ENCODE peak calls at places on chromosomes 4 and X, in five cellular contexts. A, K, R, D and H are unnamed samples.

GRCh38 chr4:162849922-162850321 is 316.8 kb downstream of the NAF1 start:
- DNase-seq in A (no peak), K (no peak), R (no peak), D (no peak), H (no peak)

GRCh38 chrX:906586-906985 is 276.0 kb downstream of the SHOX start:
- DNase-seq in A (no peak), K (no peak), R (no peak), D (no peak), H (no peak)

GRCh38 chrX:100449696-100450606 is 39.9 kb upstream of the PCDH19 start:
- DNase-seq in A (no peak), K (no peak), R (no peak), D (peak), H (no peak)

GRCh38 chr4:99965674-99966350 is 15.7 kb upstream of the H2AZ1 start:
- DNase-seq in A (no peak), K (no peak), R (no peak), D (no peak), H (no peak)

GRCh38 chrX:46587158-46587557 is 13.6 kb downstream of the CHST7 start:
- DNase-seq in A (no peak), K (peak), R (no peak), D (no peak), H (no peak)

GRCh38 chr4:182369211-182369610 is 126.0 kb downstream of the TENM3 start:
- DNase-seq in A (no peak), K (peak), R (no peak), D (no peak), H (no peak)

GRCh38 chrX:35890699-35891098 is 28.8 kb upstream of the CFAP47 start:
- DNase-seq in A (no peak), K (no peak), R (peak), D (peak), H (no peak)

GRCh38 chr4:161702287-161702686 is 461.5 kb downstream of the FSTL5 start:
- DNase-seq in A (no peak), K (no peak), R (no peak), D (no peak), H (no peak)

GRCh38 chr4:57039345-57039744 is 60.6 kb downstream of the POLR2B start:
- DNase-seq in A (no peak), K (no peak), R (no peak), D (no peak), H (no peak)

GRCh38 chr4:163663454-163664225 is 169.2 kb downstream of the TMA16 start:
- DNase-seq in A (no peak), K (no peak), R (no peak), D (no peak), H (no peak)

GRCh38 chr4:162683659-162684370 is 482.9 kb downstream of the NAF1 start:
- DNase-seq in A (no peak), K (peak), R (peak), D (no peak), H (no peak)

GRCh38 chrX:40073439-40074054 is 24.2 kb downstream of the BCOR start:
- DNase-seq in A (no peak), K (no peak), R (no peak), D (no peak), H (no peak)

GRCh38 chr4:23266401-23266800 is 573.7 kb downstream of the GBA3 start:
- DNase-seq in A (no peak), K (no peak), R (no peak), D (no peak), H (no peak)

GRCh38 chr4:121728066-121728465 is 31.3 kb upstream of the ANXA5 start:
- DNase-seq in A (no peak), K (peak), R (no peak), D (no peak), H (peak)

GRCh38 chr4:11605597-11605996 is 176.9 kb upstream of the HS3ST1 start:
- DNase-seq in A (no peak), K (no peak), R (no peak), D (no peak), H (no peak)

GRCh38 chr4:73208376-73208775 is 50.2 kb downstream of the ANKRD17 start:
- DNase-seq in A (no peak), K (peak), R (no peak), D (no peak), H (peak)

GRCh38 chrX:70124678-70125077 is 8.6 kb upstream of the IGBP1 start:
- DNase-seq in A (no peak), K (no peak), R (no peak), D (no peak), H (no peak)

GRCh38 chrX:68936608-68937007 is 107.8 kb downstream of the EFNB1 start:
- DNase-seq in A (no peak), K (peak), R (no peak), D (peak), H (peak)

GRCh38 chr4:137519406-137519805 is 12.9 kb downstream of the PCDH18 start:
- DNase-seq in A (no peak), K (peak), R (no peak), D (no peak), H (peak)

GRCh38 chr4:55553442-55553841 is 6.7 kb upstream of the CLOCK start:
- DNase-seq in A (no peak), K (peak), R (peak), D (peak), H (peak)
- H3K4me3 ChIP-seq in A (peak), K (no peak), R (no peak), D (peak), H (peak)

GRCh38 chr4:154416183-154416543 is 75.4 kb downstream of the DCHS2 start:
- DNase-seq in A (no peak), K (no peak), R (no peak), D (peak), H (peak)
- TF ChIP-seq CTCF in A (no peak), K (no peak), R (peak), D (no peak), H (no peak)

DNA sequence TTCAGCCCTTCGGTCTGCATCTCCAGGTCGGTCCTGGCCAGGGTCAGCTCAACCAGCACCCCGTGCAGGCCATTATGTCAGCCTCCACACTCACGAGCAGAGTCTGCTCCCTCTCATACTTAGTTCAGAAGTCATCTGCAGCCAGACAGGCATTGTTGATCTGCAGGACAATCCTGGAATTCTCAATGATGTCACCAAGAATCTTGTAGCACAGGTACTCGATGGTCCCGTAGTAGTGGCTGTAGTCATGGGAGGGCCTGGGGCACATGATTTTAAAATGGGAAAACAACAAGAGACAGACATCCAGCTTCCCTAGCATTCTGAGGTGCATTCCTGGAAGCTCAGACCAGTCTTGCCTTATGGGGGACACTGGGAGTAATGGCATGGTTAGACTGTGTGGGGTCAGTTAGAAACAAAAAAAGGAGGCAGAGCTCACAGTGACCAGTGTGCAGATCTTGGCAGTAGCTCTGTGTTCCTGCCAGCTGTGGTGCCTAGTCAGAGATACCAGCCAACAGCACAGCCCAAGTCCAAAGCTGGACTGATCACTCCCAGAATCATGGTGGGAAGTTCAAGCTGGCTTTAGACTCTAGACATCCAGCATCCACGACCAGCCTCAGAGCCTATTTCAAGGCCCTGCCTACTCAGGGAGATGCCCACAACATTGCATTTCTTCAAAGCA is 31.9 kb downstream of the LRIT3 start:
- DNase-seq in A (no peak), K (no peak), R (no peak), D (no peak), H (no peak)
- H3K4me3 ChIP-seq in A (no peak), K (no peak), R (no peak), D (no peak), H (no peak)

GRCh38 chr4:6751611-6752485 is 30.7 kb upstream of the KIAA0232 start:
- DNase-seq in A (no peak), K (no peak), R (no peak), D (no peak), H (no peak)

GRCh38 chr4:6748286-6748685 is 32.3 kb downstream of the BLOC1S4 start:
- DNase-seq in A (no peak), K (no peak), R (no peak), D (no peak), H (no peak)

GRCh38 chr4:6747690-6748068 is 31.7 kb downstream of the BLOC1S4 start:
- DNase-seq in A (no peak), K (no peak), R (no peak), D (no peak), H (no peak)

GRCh38 chr4:6750302-6751221 is 32.0 kb upstream of the KIAA0232 start:
- DNase-seq in A (peak), K (no peak), R (peak), D (peak), H (no peak)

DNA sequence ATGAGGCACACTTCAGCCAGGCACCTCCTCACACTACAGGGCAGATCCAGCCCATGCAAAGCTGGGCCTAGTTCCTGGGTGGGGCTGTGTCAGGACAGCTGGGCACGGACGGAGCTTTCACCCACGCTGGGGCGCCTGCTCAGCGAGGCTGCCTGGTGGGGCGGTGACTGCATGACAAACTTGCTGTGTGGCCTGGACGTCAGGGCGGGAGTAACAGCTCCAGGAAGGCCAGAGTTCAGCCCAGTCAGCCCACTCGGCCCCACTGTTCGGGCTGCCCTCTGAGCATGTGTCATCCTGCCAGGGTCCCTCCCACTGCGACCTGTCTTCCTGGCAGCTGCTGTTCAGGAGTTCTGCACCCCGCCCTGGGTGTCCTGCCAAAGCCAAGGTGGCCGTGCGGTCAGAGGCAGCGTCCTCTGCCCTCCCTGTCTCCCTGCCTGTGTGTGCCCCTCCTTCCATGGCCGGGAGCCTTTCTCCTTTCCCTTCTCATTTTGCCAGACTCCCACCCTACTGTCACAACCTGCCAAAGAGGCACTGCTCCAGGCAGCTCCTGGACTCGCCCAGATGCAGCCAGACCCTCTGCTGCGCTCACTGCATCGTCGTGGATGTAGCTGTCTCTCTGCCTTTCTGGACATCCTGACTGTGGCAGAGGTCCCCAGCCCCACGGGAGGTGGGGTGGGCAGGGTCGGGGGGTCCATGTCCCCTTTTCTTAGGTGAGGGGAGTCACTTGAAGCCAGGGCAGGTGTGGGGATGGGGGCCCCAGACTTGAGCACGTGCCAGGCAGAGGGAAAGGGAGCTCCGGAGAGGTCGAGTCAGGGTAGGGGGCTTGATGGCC is 33.0 kb upstream of the KIAA0232 start:
- DNase-seq in A (peak), K (peak), R (peak), D (peak), H (peak)
- TF ChIP-seq CTCF in A (no peak), K (no peak), R (no peak), D (no peak), H (no peak)

GRCh38 chr4:55635760-55636621 is at the start of gene NMU:
- DNase-seq in A (no peak), K (no peak), R (peak), D (peak), H (peak)
- H3K4me3 ChIP-seq in A (peak), K (peak), R (peak), D (peak), H (peak)

DNA sequence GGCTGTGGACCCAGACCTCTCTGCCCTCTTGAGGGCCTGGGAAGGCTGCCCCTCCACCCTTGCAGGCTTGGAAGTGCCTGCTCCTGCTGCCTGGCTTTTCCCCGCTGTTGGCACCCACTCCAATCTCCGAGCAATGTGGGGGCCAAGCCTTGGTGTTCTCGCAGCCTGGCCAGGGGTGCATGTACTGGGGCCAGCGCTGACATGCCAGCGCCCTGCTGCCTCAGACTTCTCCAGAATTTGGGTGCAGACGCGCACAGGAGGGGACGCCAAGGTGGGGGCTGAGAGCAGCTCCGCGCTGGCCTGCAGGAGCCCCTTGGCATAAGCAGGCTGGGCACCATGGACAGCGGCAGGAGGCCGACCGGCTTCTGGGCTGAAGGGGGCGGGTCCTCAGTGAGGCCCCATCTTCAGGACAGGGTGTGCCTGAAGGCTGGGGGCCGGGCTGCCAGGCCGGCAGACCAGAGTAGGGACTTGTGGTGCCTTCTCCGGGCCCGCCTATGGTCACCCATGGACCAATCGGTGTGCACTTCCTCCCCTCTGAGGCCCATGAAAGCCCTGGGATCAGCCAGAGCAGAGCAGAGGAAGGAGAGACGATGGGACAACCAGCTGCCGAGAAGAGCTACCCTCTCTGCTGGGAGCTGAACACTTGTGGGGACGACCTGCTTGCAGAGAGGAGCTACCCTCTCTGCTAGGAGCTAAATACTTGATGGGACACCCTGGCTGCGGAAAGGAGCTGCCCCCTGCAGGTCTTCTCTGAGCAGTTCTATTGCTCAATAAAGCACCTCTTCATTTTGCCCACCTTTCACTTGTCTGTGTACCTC is 118.3 kb downstream of the DNAAF6 start:
- DNase-seq in A (no peak), K (peak), R (peak), D (no peak), H (peak)
- TF ChIP-seq CTCF in A (no peak), K (no peak), R (no peak), D (no peak), H (no peak)

GRCh38 chr4:186068581-186069402 is at the start of gene TLR3:
- DNase-seq in A (no peak), K (peak), R (no peak), D (no peak), H (peak)

GRCh38 chr4:186072516-186072915 is 3.6 kb downstream of the TLR3 start:
- DNase-seq in A (no peak), K (no peak), R (no peak), D (no peak), H (no peak)

GRCh38 chr4:186061919-186062318 is 7.0 kb upstream of the TLR3 start:
- DNase-seq in A (no peak), K (no peak), R (no peak), D (no peak), H (no peak)

GRCh38 chr4:186069734-186070133 is 778 bp downstream of the TLR3 start:
- DNase-seq in A (no peak), K (no peak), R (no peak), D (no peak), H (no peak)

DNA sequence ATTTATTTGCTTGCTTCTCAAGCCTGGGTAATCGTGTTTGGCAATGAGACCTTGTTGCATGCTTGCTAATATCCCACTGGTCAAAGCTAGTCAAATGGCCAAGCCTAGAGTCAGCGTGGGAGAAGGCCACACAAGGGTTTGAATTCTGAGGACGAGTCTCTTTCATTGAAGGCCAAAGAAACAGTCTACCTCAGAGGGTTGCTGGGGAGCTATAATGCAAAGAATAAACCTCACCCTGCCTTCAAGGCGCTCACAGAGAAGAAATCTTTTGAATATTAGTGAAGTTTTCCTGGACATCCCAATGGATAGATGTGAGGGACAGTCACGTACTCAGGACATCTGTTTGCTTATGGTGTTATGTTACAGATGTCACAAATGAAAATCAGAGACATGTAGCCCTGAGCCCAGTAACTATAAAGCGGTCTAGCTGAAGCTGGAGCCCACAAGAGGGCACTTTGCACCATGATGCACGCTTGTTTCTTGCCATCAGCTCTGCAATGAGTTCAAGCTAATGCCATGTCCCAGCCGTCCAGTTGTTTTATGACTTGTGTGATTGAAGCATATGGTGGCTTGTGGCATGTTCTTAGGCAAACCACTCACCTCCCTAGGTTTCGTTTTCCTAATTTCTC is 1.1 kb upstream of the TLR3 start:
- DNase-seq in A (no peak), K (peak), R (peak), D (peak), H (peak)
- H3K4me3 ChIP-seq in A (peak), K (peak), R (no peak), D (peak), H (peak)

GRCh38 chr4:90024519-90024918 is 102.7 kb upstream of the CCSER1 start:
- DNase-seq in A (no peak), K (no peak), R (no peak), D (no peak), H (no peak)

GRCh38 chr4:90027565-90027964 is 99.6 kb upstream of the CCSER1 start:
- DNase-seq in A (no peak), K (no peak), R (no peak), D (no peak), H (no peak)

GRCh38 chr4:90030202-90030601 is 97.0 kb upstream of the CCSER1 start:
- DNase-seq in A (no peak), K (no peak), R (no peak), D (no peak), H (no peak)

GRCh38 chr4:90028460-90028859 is 98.7 kb upstream of the CCSER1 start:
- DNase-seq in A (no peak), K (no peak), R (no peak), D (no peak), H (no peak)

GRCh38 chr4:90025248-90025647 is 101.9 kb upstream of the CCSER1 start:
- DNase-seq in A (no peak), K (no peak), R (no peak), D (no peak), H (peak)
- TF ChIP-seq CTCF in A (peak), K (peak), R (peak), D (no peak), H (no peak)

GRCh38 chr4:141636077-141636770 is at the start of gene IL15:
- DNase-seq in A (peak), K (no peak), R (peak), D (peak), H (peak)

GRCh38 chr4:141640692-141641091 is 4.3 kb downstream of the IL15 start:
- DNase-seq in A (no peak), K (no peak), R (no peak), D (no peak), H (no peak)

GRCh38 chr4:141636771-141637460 is 533 bp downstream of the IL15 start:
- DNase-seq in A (no peak), K (peak), R (peak), D (peak), H (peak)

GRCh38 chr4:141635726-141636076 is 682 bp upstream of the IL15 start:
- DNase-seq in A (no peak), K (no peak), R (no peak), D (no peak), H (no peak)

DNA sequence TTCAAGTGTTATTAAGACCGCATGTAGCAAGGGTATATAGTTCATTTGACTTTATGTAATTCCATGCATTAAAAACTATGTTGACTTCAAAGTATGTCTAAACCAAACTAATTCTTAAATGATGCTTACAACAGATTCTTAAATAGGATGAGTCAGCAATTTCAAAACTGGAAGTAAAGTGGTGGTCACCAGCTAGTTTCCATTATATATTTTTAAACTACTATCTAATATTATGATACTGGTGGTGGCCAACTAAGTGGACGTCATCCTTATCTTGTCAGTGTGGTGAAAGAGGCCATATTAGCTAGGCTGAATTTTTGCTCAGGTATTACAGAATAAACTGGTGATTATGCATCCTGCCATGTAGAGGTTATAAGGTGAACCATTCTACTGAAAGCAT is 1.2 kb downstream of the IL15 start:
- DNase-seq in A (no peak), K (no peak), R (no peak), D (no peak), H (no peak)
- H3K4me3 ChIP-seq in A (peak), K (peak), R (no peak), D (peak), H (peak)